ENCODE peak calls at places on chromosomes 1 and 21, in five cellular contexts. B, M, H, Q and O are unnamed samples. For H3K9me3, the result is how much of the 10 kb centered on the place peaks cover.

GRCh38 chr1:200314085-200314750 is 95.6 kb downstream of the ZNF281 start:
- DNase-seq in H (no peak), M (peak), Q (no peak), B (no peak), O (no peak)

GRCh38 chr1:5563861-5564577 is 428.2 kb downstream of the NPHP4 start:
- DNase-seq in H (no peak), Q (no peak), M (no peak), B (no peak), O (no peak)

GRCh38 chr1:229298887-229299503 is 28.1 kb downstream of the RAB4A start:
- DNase-seq in B (peak), Q (no peak), M (no peak), H (no peak), O (no peak)

GRCh38 chr1:236759252-236759859 is 35.7 kb upstream of the MTR start:
- DNase-seq in M (peak), Q (peak), H (peak), B (peak), O (peak)

GRCh38 chr1:15417365-15417934 is 7.8 kb downstream of the EFHD2 start:
- DNase-seq in Q (no peak), H (no peak), M (peak), B (peak), O (no peak)

GRCh38 chr21:41601573-41602371 is 93.8 kb upstream of the TMPRSS2 start:
- DNase-seq in H (no peak), M (peak), B (peak), Q (no peak), O (no peak)

GRCh38 chr1:40692429-40692905 is 963 bp downstream of the NFYC start:
- DNase-seq in H (no peak), B (peak), M (no peak), Q (no peak), O (peak)

GRCh38 chr1:119885903-119886783 is 10.2 kb downstream of the ADAM30 start:
- DNase-seq in Q (peak), B (peak), M (peak), H (peak), O (peak)

GRCh38 chr1:167514278-167514677 is 4.1 kb downstream of the CD247 start:
- DNase-seq in B (no peak), M (no peak), H (no peak), Q (no peak), O (no peak)

GRCh38 chr1:17004466-17005364 is 7.0 kb downstream of the ATP13A2 start:
- DNase-seq in M (no peak), H (no peak), B (no peak), Q (no peak), O (no peak)

GRCh38 chr1:205597691-205598314 is 34.0 kb downstream of the ELK4 start:
- DNase-seq in Q (no peak), B (no peak), H (no peak), M (no peak), O (no peak)

GRCh38 chr1:219120625-219121544 is 52.8 kb upstream of the LYPLAL1 start:
- DNase-seq in H (no peak), M (no peak), B (peak), Q (no peak), O (no peak)

GRCh38 chr1:170214980-170215910 is 69.5 kb downstream of the NTMT2 start:
- DNase-seq in B (no peak), M (no peak), Q (no peak), H (no peak), O (no peak)

GRCh38 chr21:27079807-27080206 is 112.9 kb upstream of the ADAMTS5 start:
- DNase-seq in M (no peak), H (no peak), Q (no peak), B (no peak), O (no peak)

GRCh38 chr1:235883261-235883927 is 16.7 kb upstream of the LYST start:
- DNase-seq in B (peak), H (no peak), Q (no peak), M (peak), O (no peak)

GRCh38 chr1:225896937-225897549 is 8.1 kb upstream of the LEFTY1 start:
- DNase-seq in M (peak), B (peak), H (peak), Q (peak), O (no peak)

GRCh38 chr1:100463809-100464424 is 74.0 kb upstream of the GPR88 start:
- DNase-seq in H (peak), M (peak), B (peak), Q (peak), O (peak)

GRCh38 chr1:100995196-100995983 is 30.2 kb downstream of the DPH5 start:
- DNase-seq in M (no peak), B (no peak), Q (no peak), H (peak), O (no peak)

GRCh38 chr21:29148535-29148934 is 18.1 kb downstream of the MAP3K7CL start:
- DNase-seq in B (no peak), M (no peak), Q (no peak), H (no peak), O (no peak)

GRCh38 chr1:234724517-234725176 is 114.7 kb upstream of the IRF2BP2 start:
- DNase-seq in M (no peak), H (no peak), B (no peak), Q (peak), O (peak)

GRCh38 chr21:32463889-32464300 is 51.4 kb downstream of the EVA1C start:
- DNase-seq in H (no peak), Q (peak), M (peak), B (peak), O (no peak)

GRCh38 chr21:29299906-29300546 is 1.3 kb downstream of the BACH1 start:
- DNase-seq in Q (peak), B (peak), M (peak), H (peak), O (peak)

GRCh38 chr21:27582246-27582945 is 615.5 kb upstream of the ADAMTS5 start:
- DNase-seq in H (no peak), B (no peak), M (no peak), Q (no peak), O (no peak)

GRCh38 chr1:935751-936231 is 12.1 kb downstream of the SAMD11 start:
- DNase-seq in H (no peak), B (peak), Q (no peak), M (no peak), O (peak)

GRCh38 chr21:25834376-25834775 is 99.6 kb downstream of the GABPA start:
- DNase-seq in H (no peak), M (peak), Q (no peak), B (no peak), O (no peak)

GRCh38 chr1:25526753-25527152 is 16.7 kb upstream of the LDLRAP1 start:
- DNase-seq in Q (no peak), B (no peak), H (no peak), M (no peak), O (no peak)

DNA sequence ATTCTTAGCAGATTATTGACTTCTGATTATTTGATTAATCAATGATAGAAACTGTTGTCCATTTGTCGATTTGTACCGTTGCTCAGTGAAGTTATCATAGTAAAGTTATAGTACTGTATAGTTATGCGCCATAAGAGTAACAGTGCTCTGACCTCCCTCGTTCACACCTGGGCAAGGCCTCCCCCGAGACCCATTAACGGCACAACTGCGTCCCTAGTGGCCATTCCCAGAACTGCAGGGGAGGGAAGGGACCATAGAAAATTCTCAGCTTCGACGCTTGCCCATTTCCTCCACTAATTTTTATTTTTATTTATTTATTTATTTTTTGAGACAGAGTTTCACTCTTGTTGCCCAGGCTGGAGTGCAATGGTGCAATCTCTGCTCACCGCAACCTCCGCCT is 334.4 kb downstream of the DSCAM start:
- DNase-seq in H (peak), M (peak), Q (no peak), B (no peak), O (peak)
- H3K9me3 ChIP-seq in H (under half), M (under half), Q (under half), B (under half), O (under half)

GRCh38 chr1:162710349-162710748 is 78.1 kb downstream of the DDR2 start:
- DNase-seq in Q (no peak), M (peak), H (no peak), B (no peak), O (no peak)
- TF ChIP-seq EZH2phosphoT487 in Q (no peak), M (no peak), H (no peak), B (no peak), O (no peak)

GRCh38 chr1:28129150-28129549 is 40.7 kb upstream of the EYA3 start:
- DNase-seq in B (peak), H (no peak), M (peak), Q (peak), O (no peak)
- TF ChIP-seq CTCF in B (no peak), H (no peak), M (no peak), Q (no peak), O (no peak)

DNA sequence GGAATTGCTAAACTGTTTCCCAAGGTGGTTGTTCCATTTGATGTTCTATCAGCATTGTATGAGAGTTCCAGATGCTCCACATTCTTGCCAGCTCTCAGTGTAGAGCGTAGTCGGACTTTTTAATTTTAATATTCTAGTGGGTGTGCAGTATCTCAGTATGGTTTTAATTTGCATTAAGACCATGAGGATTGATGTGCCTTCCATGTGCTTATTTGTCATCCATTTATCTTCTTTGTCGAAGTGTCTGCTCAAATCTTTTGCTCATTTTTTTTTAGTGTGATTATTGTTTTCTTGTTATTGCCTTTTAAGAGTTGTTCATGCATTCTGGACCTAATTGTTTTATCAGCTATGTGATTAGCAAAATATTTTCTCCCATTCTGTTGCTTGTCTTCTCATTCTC is 13.8 kb upstream of the GUCA2B start:
- DNase-seq in B (no peak), Q (no peak), M (no peak), H (no peak), O (no peak)
- H3K9me3 ChIP-seq in B (under half), Q (under half), M (under half), H (under half), O (under half)

DNA sequence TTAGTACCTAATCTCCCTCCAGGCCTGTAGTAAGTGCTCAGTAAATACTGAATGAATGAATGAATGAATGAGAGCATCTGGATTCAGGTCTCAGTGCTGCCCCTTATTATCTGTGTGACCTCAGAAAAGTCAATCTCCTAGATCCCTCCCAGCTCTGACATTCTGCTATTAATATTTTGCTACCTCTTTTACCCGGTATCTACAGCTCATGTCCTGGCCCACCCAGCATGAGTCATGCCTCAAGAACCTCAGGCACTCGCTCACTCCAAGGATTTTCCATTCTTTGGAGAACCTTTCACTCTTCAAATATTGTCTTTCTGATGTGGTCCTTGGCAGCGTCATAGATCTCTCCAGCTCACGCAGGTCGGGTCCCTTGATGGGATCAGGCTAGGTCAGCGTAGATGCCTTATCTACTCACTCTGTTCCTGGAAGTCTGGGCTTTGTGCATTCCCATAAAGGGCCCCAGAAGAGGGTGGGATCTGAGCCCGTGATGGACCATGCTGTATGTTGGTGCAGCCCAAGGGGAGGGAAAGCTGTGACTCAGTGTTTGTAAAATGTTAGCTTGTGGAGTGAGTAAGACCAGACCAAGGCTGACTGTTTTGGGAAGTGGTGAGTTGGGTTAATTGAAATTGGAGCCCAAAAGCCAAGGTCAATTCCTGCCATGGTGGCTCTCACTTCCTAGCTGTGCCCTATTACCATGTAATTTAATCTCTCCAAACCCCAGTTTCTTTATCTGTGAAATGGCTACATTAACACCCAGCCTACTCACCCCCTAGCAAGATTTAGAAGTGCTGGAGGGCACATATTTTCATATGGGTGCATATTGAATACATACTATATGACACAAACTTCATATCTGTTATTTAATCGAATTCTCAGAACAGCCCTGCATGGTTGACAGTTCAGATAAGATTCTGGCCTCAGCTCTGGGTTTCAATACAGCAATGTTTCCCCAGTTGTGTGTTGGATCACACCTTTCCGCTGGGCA is 214.1 kb upstream of the USP24 start:
- DNase-seq in H (no peak), Q (peak), B (peak), M (peak), O (no peak)
- TF ChIP-seq EZH2phosphoT487 in H (no peak), Q (no peak), B (no peak), M (no peak), O (no peak)

GRCh38 chr1:68378296-68379084 is 71.3 kb downstream of the RPE65 start:
- DNase-seq in Q (peak), B (peak), H (no peak), M (peak), O (no peak)

GRCh38 chr1:68383092-68383491 is 66.7 kb downstream of the RPE65 start:
- DNase-seq in M (peak), Q (peak), B (no peak), H (no peak), O (no peak)

GRCh38 chr1:68384872-68385390 is 64.8 kb downstream of the RPE65 start:
- DNase-seq in B (no peak), Q (peak), H (no peak), M (peak), O (no peak)

GRCh38 chr1:68379085-68379478 is 70.7 kb downstream of the RPE65 start:
- DNase-seq in Q (no peak), M (peak), H (no peak), B (no peak), O (no peak)

DNA sequence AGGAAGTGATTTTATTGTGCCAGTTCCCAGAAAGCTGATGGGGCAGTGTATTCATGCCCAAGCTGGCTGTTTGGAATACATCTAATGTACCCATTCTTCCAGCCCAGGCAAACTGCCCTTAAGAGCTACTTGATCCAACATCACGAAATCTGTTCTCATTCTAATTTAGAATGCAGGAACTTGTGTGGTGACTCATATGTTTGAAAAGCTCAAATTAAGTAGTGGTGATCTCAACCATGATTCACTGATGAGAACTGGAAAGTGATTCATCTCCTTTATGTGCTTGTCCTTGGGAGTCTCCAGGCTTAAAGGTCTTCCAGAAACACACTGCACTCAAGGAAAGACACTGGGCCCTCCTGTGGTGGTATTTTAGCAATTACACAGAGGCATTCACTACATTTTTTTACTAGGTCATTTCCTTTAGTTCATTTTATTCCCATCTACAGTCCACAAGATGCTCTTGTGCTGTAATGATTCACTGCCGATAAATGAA is 65.4 kb downstream of the RPE65 start:
- DNase-seq in M (peak), Q (peak), B (peak), H (no peak), O (no peak)
- TF ChIP-seq CTCF in M (peak), Q (peak), B (peak), H (no peak), O (no peak)